ENCODE peak calls at places on chromosomes 2 and 18, in four cellular contexts. Q, V, I and Y are unnamed samples.

GRCh38 chr2:232328516-232329460 is 49.8 kb upstream of the ALPP start:
- DNase-seq in Q (no peak), V (no peak), I (no peak), Y (no peak)

GRCh38 chr18:23377669-23378469 is 75.2 kb upstream of the RIOK3 start:
- DNase-seq in Q (no peak), V (no peak), I (no peak), Y (no peak)

GRCh38 chr2:85485815-85486214 is 53.2 kb upstream of the MAT2A start:
- DNase-seq in Q (no peak), V (no peak), I (no peak), Y (no peak)

GRCh38 chr18:40608220-40608619 is 1346.8 kb upstream of the PIK3C3 start:
- DNase-seq in Q (no peak), V (no peak), I (no peak), Y (no peak)

GRCh38 chr2:234595829-234596228 is 98.9 kb upstream of the ARL4C start:
- DNase-seq in Q (no peak), V (no peak), I (no peak), Y (no peak)

GRCh38 chr2:100903534-100904258 is 83.8 kb downstream of the NPAS2 start:
- DNase-seq in Q (no peak), V (no peak), I (peak), Y (no peak)

GRCh38 chr2:234676109-234676858 is 179.4 kb upstream of the ARL4C start:
- DNase-seq in Q (no peak), V (no peak), I (peak), Y (no peak)

GRCh38 chr18:42105382-42105781 is 150.3 kb downstream of the PIK3C3 start:
- DNase-seq in Q (no peak), V (no peak), I (no peak), Y (no peak)

GRCh38 chr2:109170645-109171044 is 41.6 kb downstream of the SH3RF3 start:
- DNase-seq in Q (no peak), V (no peak), I (no peak), Y (no peak)

GRCh38 chr2:56287974-56288373 is 104.2 kb downstream of the CCDC85A start:
- DNase-seq in Q (no peak), V (no peak), I (no peak), Y (no peak)

GRCh38 chr2:42450136-42450535 is 43.6 kb downstream of the KCNG3 start:
- DNase-seq in Q (no peak), V (no peak), I (no peak), Y (no peak)

GRCh38 chr18:55672574-55673361 is 84.8 kb upstream of the TCF4 start:
- DNase-seq in Q (no peak), V (no peak), I (no peak), Y (no peak)

GRCh38 chr18:60649816-60650215 is 277.2 kb upstream of the MC4R start:
- DNase-seq in Q (no peak), V (no peak), I (no peak), Y (no peak)

GRCh38 chr18:53281406-53281805 is 941.4 kb downstream of the DCC start:
- DNase-seq in Q (no peak), V (no peak), I (no peak), Y (no peak)

GRCh38 chr2:119366161-119366648 is 429 bp downstream of the C2orf76 start:
- DNase-seq in Q (no peak), V (no peak), I (no peak), Y (no peak)

GRCh38 chr2:112173646-112174319 is 35.6 kb downstream of the FBLN7 start:
- DNase-seq in Q (no peak), V (no peak), I (no peak), Y (no peak)

GRCh38 chr18:2905802-2906521 is 59.2 kb downstream of the EMILIN2 start:
- DNase-seq in Q (peak), V (no peak), I (peak), Y (peak)

GRCh38 chr2:240205348-240205747 is 64.9 kb upstream of the OTOS start:
- DNase-seq in Q (peak), V (no peak), I (no peak), Y (peak)

GRCh38 chr18:1018211-1018651 is 113.6 kb downstream of the ADCYAP1 start:
- DNase-seq in Q (no peak), V (no peak), I (no peak), Y (no peak)

GRCh38 chr2:131093066-131093842 is at the start of gene FAM168B:
- DNase-seq in Q (peak), V (peak), I (peak), Y (peak)

GRCh38 chr18:12041561-12041960 is 52.1 kb upstream of the ANKRD62 start:
- DNase-seq in Q (no peak), V (no peak), I (no peak), Y (no peak)

GRCh38 chr2:217995741-217996141 is 7.1 kb downstream of the TNS1 start:
- DNase-seq in Q (no peak), V (no peak), I (no peak), Y (no peak)

GRCh38 chr2:174158003-174158402 is 90.3 kb downstream of the OLA1 start:
- DNase-seq in Q (no peak), V (no peak), I (peak), Y (no peak)

GRCh38 chr2:224948005-224948404 is 94.3 kb downstream of the DOCK10 start:
- DNase-seq in Q (no peak), V (no peak), I (no peak), Y (no peak)

GRCh38 chr18:44715245-44715644 is 34.6 kb downstream of the SETBP1 start:
- DNase-seq in Q (no peak), V (no peak), I (no peak), Y (no peak)

GRCh38 chr2:232235716-232236115 is 142.8 kb upstream of the ALPP start:
- DNase-seq in Q (no peak), V (no peak), I (no peak), Y (no peak)

GRCh38 chr18:629303-630150 is 27.9 kb upstream of the TYMS start:
- DNase-seq in Q (no peak), V (no peak), I (peak), Y (no peak)

GRCh38 chr2:163778045-163778753 is 42.4 kb upstream of the FIGN start:
- DNase-seq in Q (no peak), V (no peak), I (no peak), Y (no peak)

GRCh38 chr2:198374375-198375072 is 570.1 kb downstream of the PLCL1 start:
- DNase-seq in Q (no peak), V (no peak), I (peak), Y (no peak)

GRCh38 chr2:54768772-54769428 is 45.4 kb downstream of the EML6 start:
- DNase-seq in Q (no peak), V (no peak), I (no peak), Y (no peak)

GRCh38 chr18:63237911-63238710 is 81.5 kb downstream of the BCL2 start:
- DNase-seq in Q (no peak), V (no peak), I (peak), Y (no peak)

GRCh38 chr2:241391892-241392665 is 36.0 kb downstream of the FARP2 start:
- DNase-seq in Q (no peak), V (no peak), I (peak), Y (no peak)

GRCh38 chr2:73939419-73939818 is 12.7 kb downstream of the DGUOK start:
- DNase-seq in Q (no peak), V (no peak), I (no peak), Y (no peak)

GRCh38 chr18:23740105-23740830 is 51.0 kb downstream of the LAMA3 start:
- DNase-seq in Q (no peak), V (no peak), I (no peak), Y (no peak)

GRCh38 chr2:159968282-159968900 is 94.0 kb downstream of the PLA2R1 start:
- DNase-seq in Q (peak), V (no peak), I (peak), Y (no peak)